ENCODE peak calls at places on chromosomes 4 and X, in four cellular contexts. N, V, M and L are unnamed samples.

GRCh38 chr4:185920691-185921260 is 108.8 kb upstream of the SORBS2 start:
- DNase-seq in N (no peak), V (no peak), M (no peak), L (no peak)

GRCh38 chrX:11768039-11768438 is 10.0 kb downstream of the MSL3 start:
- DNase-seq in V (no peak), M (no peak), N (no peak), L (no peak)

GRCh38 chr4:2009651-2010233 is 968 bp upstream of the NELFA start:
- DNase-seq in M (peak), N (peak), V (peak), L (no peak)

GRCh38 chr4:164997941-164998340 is 20.5 kb upstream of the TRIM61 start:
- DNase-seq in N (no peak), M (no peak), V (no peak), L (no peak)

GRCh38 chr4:970046-970745 is 3.2 kb downstream of the DGKQ start:
- DNase-seq in M (no peak), N (no peak), V (peak), L (no peak)

GRCh38 chr4:87853108-87853507 is 20.3 kb downstream of the MEPE start:
- DNase-seq in N (peak), M (no peak), V (no peak), L (no peak)

GRCh38 chrX:42096262-42096939 is 173.0 kb upstream of the CASK start:
- DNase-seq in M (peak), V (no peak), N (peak), L (no peak)

GRCh38 chr4:148239406-148239805 is 202.8 kb downstream of the NR3C2 start:
- DNase-seq in M (no peak), V (no peak), N (no peak), L (no peak)

GRCh38 chrX:133179500-133179899 is 38.7 kb downstream of the TFDP3 start:
- DNase-seq in N (no peak), M (no peak), V (no peak), L (no peak)

GRCh38 chr4:128341634-128342033 is 54.0 kb upstream of the PGRMC2 start:
- DNase-seq in M (no peak), V (no peak), N (peak), L (no peak)

GRCh38 chr4:137510866-137511265 is 21.4 kb downstream of the PCDH18 start:
- DNase-seq in N (no peak), M (no peak), V (no peak), L (no peak)

GRCh38 chr4:25532579-25532978 is 123.1 kb upstream of the SLC34A2 start:
- DNase-seq in M (no peak), N (no peak), V (no peak), L (no peak)

GRCh38 chr4:55318541-55319129 is 27.4 kb upstream of the SRD5A3 start:
- DNase-seq in M (no peak), V (no peak), N (no peak), L (no peak)

GRCh38 chrX:2848806-2849420 is 20.2 kb downstream of the GYG2 start:
- DNase-seq in M (no peak), N (peak), V (no peak), L (no peak)

GRCh38 chr4:48483006-48483776 is at the start of gene SLC10A4:
- DNase-seq in N (no peak), M (no peak), V (no peak), L (no peak)

GRCh38 chrX:10282490-10282889 is 125.7 kb downstream of the CLCN4 start:
- DNase-seq in V (no peak), N (no peak), M (no peak), L (no peak)

GRCh38 chr4:183492791-183493221 is 12.1 kb upstream of the ING2 start:
- DNase-seq in M (no peak), V (no peak), N (no peak), L (no peak)

GRCh38 chr4:139734201-139734874 is 68.7 kb downstream of the MGST2 start:
- DNase-seq in V (no peak), M (no peak), N (no peak), L (no peak)

GRCh38 chr4:164771088-164771487 is 17.2 kb downstream of the SMIM31 start:
- DNase-seq in V (no peak), N (no peak), M (no peak), L (no peak)

GRCh38 chrX:119004920-119005524 is 30.6 kb downstream of the LONRF3 start:
- DNase-seq in M (peak), N (peak), V (peak), L (no peak)

GRCh38 chrX:22323541-22323940 is 50.8 kb downstream of the CBLL2 start:
- DNase-seq in N (no peak), M (no peak), V (no peak), L (no peak)

GRCh38 chrX:11688201-11688600 is 22.5 kb upstream of the ARHGAP6 start:
- DNase-seq in V (no peak), N (no peak), M (no peak), L (no peak)

GRCh38 chrX:13876652-13877051 is 59.8 kb upstream of the GPM6B start:
- DNase-seq in N (no peak), V (no peak), M (no peak), L (no peak)

GRCh38 chr4:190020790-190021717 is 6.0 kb downstream of the FRG2 start:
- DNase-seq in V (peak), M (peak), N (peak), L (no peak)

GRCh38 chr4:15149234-15149841 is 147.1 kb downstream of the CPEB2 start:
- DNase-seq in N (no peak), M (no peak), V (no peak), L (no peak)

GRCh38 chr4:34183916-34184315 is 2060.4 kb downstream of the ARAP2 start:
- DNase-seq in M (no peak), N (no peak), V (no peak), L (no peak)

GRCh38 chr4:152999376-153000067 is 63.4 kb downstream of the FHDC1 start:
- DNase-seq in M (no peak), N (no peak), V (peak), L (no peak)

GRCh38 chr4:119118397-119118796 is 17.2 kb upstream of the MYOZ2 start:
- DNase-seq in V (no peak), N (no peak), M (no peak), L (no peak)

DNA sequence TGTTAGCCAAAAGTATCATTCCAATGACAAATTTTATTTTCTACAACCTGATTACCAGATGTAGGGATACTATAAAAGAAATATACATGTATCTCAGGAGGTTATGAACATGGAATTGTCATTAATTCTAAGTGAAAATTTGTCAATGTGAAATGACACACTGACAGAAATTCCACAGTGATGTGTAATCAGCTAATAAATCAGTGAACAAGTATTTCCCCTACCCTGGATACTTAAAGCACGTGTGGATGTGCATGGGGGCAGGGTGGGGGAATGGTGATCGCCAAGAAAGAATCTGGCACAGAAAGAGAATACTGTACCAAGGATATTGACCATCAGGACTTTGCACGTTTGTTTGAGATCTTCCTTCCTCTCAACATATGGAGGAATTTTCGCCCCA is 123.5 kb downstream of the SH3RF1 start:
- DNase-seq in V (no peak), N (no peak), M (no peak), L (no peak)
- TF ChIP-seq EP300 in V (no peak), N (no peak), M (no peak), L (no peak)

GRCh38 chrX:43655961-43656494 is at the start of gene MAOA:
- DNase-seq in M (peak), V (peak), N (peak), L (peak)
- TF ChIP-seq POLR2AphosphoS5 in M (peak), V (peak), N (peak), L (no peak)

GRCh38 chrX:150364347-150365050 is 1.4 kb downstream of the MAMLD1 start:
- DNase-seq in M (no peak), V (peak), N (no peak), L (no peak)
- H3K27ac ChIP-seq in M (peak), V (peak), N (no peak), L (peak)

GRCh38 chrX:150568320-150569154 is at the start of gene MTM1:
- DNase-seq in M (peak), N (peak), V (peak), L (peak)
- TF ChIP-seq EP300 in M (no peak), N (no peak), V (no peak), L (no peak)

DNA sequence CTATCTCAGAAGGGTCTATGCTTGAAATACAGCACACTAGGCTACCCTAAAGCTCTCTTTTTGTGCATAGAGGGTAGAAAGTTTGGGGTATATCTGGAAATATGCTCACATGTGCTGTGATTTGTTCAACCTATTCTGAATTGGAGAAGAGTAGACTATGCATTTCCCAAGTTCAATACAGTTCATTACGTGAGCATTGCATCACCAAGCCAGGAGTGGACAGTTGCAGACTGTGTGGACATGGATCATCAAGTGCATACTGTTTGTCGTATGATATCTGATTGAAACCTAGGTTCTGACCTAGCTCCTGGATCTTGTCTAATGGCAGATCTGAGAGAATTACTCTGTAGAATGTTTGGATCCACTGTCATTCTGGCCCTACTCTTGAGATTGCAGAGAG is 161.1 kb downstream of the FRAS1 start:
- DNase-seq in V (no peak), M (no peak), N (peak), L (no peak)
- TF ChIP-seq POLR2AphosphoS5 in V (no peak), M (no peak), N (no peak), L (no peak)

GRCh38 chr4:26857278-26858034 is 3.2 kb upstream of the STIM2 start:
- DNase-seq in M (peak), V (peak), N (peak), L (peak)

GRCh38 chr4:26856906-26857277 is 3.7 kb upstream of the STIM2 start:
- DNase-seq in N (no peak), M (no peak), V (no peak), L (no peak)

GRCh38 chr4:26858947-26859401 is 1.7 kb upstream of the STIM2 start:
- DNase-seq in M (no peak), V (no peak), N (no peak), L (no peak)

GRCh38 chr4:26859762-26860156 is 882 bp upstream of the STIM2 start:
- DNase-seq in M (no peak), N (no peak), V (no peak), L (no peak)

DNA sequence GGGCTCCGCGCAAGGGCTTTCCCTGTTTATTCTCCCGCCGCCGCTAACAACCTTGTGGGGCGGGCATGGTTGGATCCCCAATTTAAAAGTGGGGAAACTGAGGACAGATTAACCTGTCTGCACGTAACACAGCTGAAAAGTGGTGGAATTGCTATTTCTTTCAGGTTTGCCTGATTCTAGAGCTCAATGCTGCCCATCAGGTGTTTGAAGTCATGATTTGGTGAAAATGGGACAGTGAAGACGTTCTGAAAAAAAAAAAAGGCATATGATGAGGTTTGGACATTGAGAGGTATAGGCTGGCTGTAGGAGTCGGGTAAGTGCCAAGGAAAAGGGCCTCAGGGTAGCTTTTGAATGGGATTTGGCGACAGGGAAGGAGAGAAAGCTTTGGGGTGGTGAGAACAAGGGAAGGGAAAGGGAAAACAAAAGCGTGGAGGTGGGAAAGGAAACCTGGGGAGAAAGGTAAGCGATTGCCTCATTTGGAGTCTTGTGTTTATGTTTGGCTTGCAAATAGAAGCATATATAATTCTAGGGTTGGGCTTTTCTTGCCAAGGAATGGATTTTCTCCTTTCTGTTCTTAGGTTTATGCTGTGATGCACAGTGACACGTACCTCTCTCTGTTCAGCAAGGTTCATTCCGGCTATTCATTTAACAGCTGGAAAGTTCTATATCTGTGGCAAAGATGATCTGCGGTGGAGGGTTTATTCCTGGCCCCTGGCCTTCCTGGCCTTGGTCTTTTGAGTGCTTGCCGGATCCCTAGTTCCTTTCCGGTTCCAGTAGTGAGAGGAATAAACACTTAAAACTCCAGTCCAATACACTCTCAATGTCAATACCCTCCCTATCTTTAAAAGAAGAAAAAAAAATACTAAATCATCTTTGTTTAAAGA is 2.4 kb upstream of the STIM2 start:
- DNase-seq in N (no peak), V (no peak), M (no peak), L (no peak)
- H3K27ac ChIP-seq in N (peak), V (peak), M (peak), L (peak)

GRCh38 chr4:113820164-113820563 is 58.6 kb upstream of the CAMK2D start:
- DNase-seq in N (no peak), M (no peak), V (no peak), L (no peak)

GRCh38 chr4:113823291-113823659 is 61.7 kb upstream of the CAMK2D start:
- DNase-seq in V (no peak), N (no peak), M (no peak), L (no peak)

GRCh38 chr4:113825272-113825671 is 63.7 kb upstream of the CAMK2D start:
- DNase-seq in N (no peak), M (no peak), V (peak), L (no peak)

GRCh38 chr4:113821851-113822250 is 60.3 kb upstream of the CAMK2D start:
- DNase-seq in V (no peak), N (no peak), M (no peak), L (no peak)

GRCh38 chr4:113822555-113823290 is 61.2 kb upstream of the CAMK2D start:
- DNase-seq in N (no peak), V (no peak), M (no peak), L (no peak)
- TF ChIP-seq EP300 in N (no peak), V (no peak), M (no peak), L (no peak)